ENCODE peak calls at places on chromosomes 11 and 22, in four cellular contexts. One of them, this sample, is unnamed.

GRCh38 chr11:85483861-85484260 is 143.3 kb downstream of the DLG2 start:
- DNase-seq in H9: no peak
- DNase-seq in IMR-90: peak; percentile 27
- DNase-seq in H1: no peak
- DNase-seq in this sample: peak; percentile 37

GRCh38 chr22:48895831-48896765 is 931.6 kb downstream of the BRD1 start:
- DNase-seq in H9: peak; percentile 12
- DNase-seq in IMR-90: no peak
- DNase-seq in H1: no peak
- DNase-seq in this sample: no peak

GRCh38 chr11:59418151-59418550 is 8.1 kb downstream of the OR5A2 start:
- DNase-seq in H9: no peak
- DNase-seq in IMR-90: no peak
- DNase-seq in H1: no peak
- DNase-seq in this sample: no peak

GRCh38 chr11:87405843-87406242 is 368.1 kb downstream of the TMEM135 start:
- DNase-seq in H9: no peak
- DNase-seq in IMR-90: no peak
- DNase-seq in H1: no peak
- DNase-seq in this sample: no peak

GRCh38 chr22:30607939-30608338 is 965 bp downstream of the TCN2 start:
- DNase-seq in H9: no peak
- DNase-seq in IMR-90: no peak
- DNase-seq in H1: no peak
- DNase-seq in this sample: no peak

GRCh38 chr11:36360833-36361232 is 64.7 kb downstream of the PRR5L start:
- DNase-seq in H9: no peak
- DNase-seq in IMR-90: no peak
- DNase-seq in H1: no peak
- DNase-seq in this sample: no peak

GRCh38 chr22:21922370-21923162 is 30.1 kb downstream of the PPM1F start:
- DNase-seq in H9: no peak
- DNase-seq in IMR-90: no peak
- DNase-seq in H1: no peak
- DNase-seq in this sample: no peak

GRCh38 chr11:119782021-119782420 is 53.0 kb upstream of the NECTIN1 start:
- DNase-seq in H9: peak; percentile 56
- DNase-seq in IMR-90: no peak
- DNase-seq in H1: no peak
- DNase-seq in this sample: peak; percentile 72

GRCh38 chr11:6629573-6629891 is 10.3 kb upstream of the TPP1 start:
- DNase-seq in H9: no peak
- DNase-seq in IMR-90: no peak
- DNase-seq in H1: no peak
- DNase-seq in this sample: no peak

GRCh38 chr11:64500176-64501013 is 90.6 kb upstream of the SLC22A12 start:
- DNase-seq in H9: no peak
- DNase-seq in IMR-90: no peak
- DNase-seq in H1: no peak
- DNase-seq in this sample: no peak

GRCh38 chr22:20299736-20300136 is 20.1 kb downstream of the DGCR6L start:
- DNase-seq in H9: no peak
- DNase-seq in IMR-90: peak; percentile 28
- DNase-seq in H1: no peak
- DNase-seq in this sample: no peak

GRCh38 chr22:49930128-49930527 is 11.7 kb downstream of the CRELD2 start:
- DNase-seq in H9: no peak
- DNase-seq in IMR-90: no peak
- DNase-seq in H1: no peak
- DNase-seq in this sample: no peak

GRCh38 chr11:2975594-2975993 is 16.5 kb downstream of the NAP1L4 start:
- DNase-seq in H9: peak; percentile 49
- DNase-seq in IMR-90: peak; percentile 37
- DNase-seq in H1: no peak
- DNase-seq in this sample: peak; percentile 72

GRCh38 chr11:132365650-132366049 is 995.2 kb downstream of the NTM start:
- DNase-seq in H9: no peak
- DNase-seq in IMR-90: no peak
- DNase-seq in H1: no peak
- DNase-seq in this sample: no peak

DNA sequence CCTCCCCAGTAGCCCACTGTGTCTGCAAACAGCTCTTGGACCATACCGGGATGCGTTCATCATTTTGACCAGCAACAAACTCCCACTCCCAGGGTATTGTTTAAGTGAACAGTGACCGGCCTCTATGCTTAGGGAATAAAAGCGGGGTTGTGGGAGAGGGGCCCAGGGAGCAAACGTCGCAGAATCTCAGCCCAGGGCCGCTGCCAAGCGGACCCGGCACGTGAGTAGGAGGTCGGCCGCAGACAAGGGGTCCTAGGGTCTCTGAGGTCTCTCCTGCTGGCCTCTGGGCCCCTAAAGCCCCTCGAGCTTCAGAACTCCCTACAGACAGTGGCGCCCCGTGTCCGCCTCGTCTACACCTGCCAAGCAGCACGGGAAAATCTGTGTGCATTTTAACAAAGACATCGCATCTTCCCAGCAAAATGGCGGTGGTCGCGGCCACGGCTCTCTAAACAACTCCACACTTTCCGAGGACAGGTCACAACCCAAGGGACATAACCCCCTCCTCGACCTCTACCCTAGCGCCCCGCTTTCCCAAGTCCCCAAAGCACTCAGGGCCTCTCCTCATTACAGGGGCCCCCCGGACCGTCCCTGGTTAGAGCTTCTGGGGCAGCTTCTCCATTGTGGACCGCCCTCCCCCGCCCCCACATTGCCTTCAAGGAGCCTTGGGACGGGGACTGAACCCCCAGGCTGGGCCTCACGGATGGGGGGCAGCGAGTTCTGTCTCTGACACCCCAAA is 3.9 kb upstream of the GCAT start:
- DNase-seq in H9: no peak
- DNase-seq in IMR-90: no peak
- DNase-seq in H1: peak; percentile 70
- DNase-seq in this sample: no peak
- H2BK5ac ChIP-seq in H9: no peak overlapping the region
- H2BK5ac ChIP-seq in IMR-90: no peak overlapping the region
- H2BK5ac ChIP-seq in H1: no peak overlapping the region
- H2BK5ac ChIP-seq in this sample: no peak overlapping the region

DNA sequence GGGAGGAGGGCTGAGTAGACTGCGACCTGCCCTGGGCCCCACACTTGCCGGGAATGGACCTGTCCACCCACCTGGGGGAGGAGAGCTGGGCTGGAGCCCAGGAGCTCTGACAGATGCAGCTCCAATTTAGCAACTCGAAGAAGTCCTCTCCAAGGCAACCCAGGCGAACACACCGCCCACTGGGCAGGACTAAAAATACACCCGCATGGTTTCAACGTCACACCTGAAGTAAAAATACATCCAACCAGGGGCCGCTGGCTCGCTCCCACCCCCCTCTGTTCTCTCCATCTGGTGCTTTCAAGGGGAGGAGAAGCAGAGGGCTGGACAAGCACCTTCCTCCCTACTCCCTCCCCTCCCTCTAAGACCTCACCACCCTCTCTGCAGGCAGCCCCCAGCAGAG is 119.9 kb downstream of the FEZ1 start:
- DNase-seq in H9: peak; percentile 43
- DNase-seq in IMR-90: no peak
- DNase-seq in H1: no peak
- DNase-seq in this sample: peak; percentile 35
- H3K18ac ChIP-seq in H9: peak overlapping the region; percentile 23
- H3K18ac ChIP-seq in IMR-90: no peak overlapping the region
- H3K18ac ChIP-seq in H1: peak overlapping the region; percentile 75
- H3K18ac ChIP-seq in this sample: no peak overlapping the region

GRCh38 chr11:92611157-92611556 is 358.3 kb upstream of the MTNR1B start:
- DNase-seq in H9: no peak
- DNase-seq in IMR-90: no peak
- DNase-seq in H1: no peak
- DNase-seq in this sample: peak; percentile 69
- H4K5ac ChIP-seq in H9: no peak overlapping the region
- H4K5ac ChIP-seq in IMR-90: no peak overlapping the region
- H4K5ac ChIP-seq in H1: no peak overlapping the region
- H4K5ac ChIP-seq in this sample: no peak overlapping the region

GRCh38 chr11:67644472-67645418 is 5.2 kb upstream of the TBX10 start:
- DNase-seq in H9: peak; percentile 47
- DNase-seq in IMR-90: no peak
- DNase-seq in H1: peak; percentile 56
- DNase-seq in this sample: no peak
- H2BK5ac ChIP-seq in H9: no peak overlapping the region
- H2BK5ac ChIP-seq in IMR-90: no peak overlapping the region
- H2BK5ac ChIP-seq in H1: no peak overlapping the region
- H2BK5ac ChIP-seq in this sample: no peak overlapping the region

GRCh38 chr11:61762216-61762615 is 9.8 kb downstream of the MYRF start:
- DNase-seq in H9: no peak
- DNase-seq in IMR-90: no peak
- DNase-seq in H1: no peak
- DNase-seq in this sample: no peak

GRCh38 chr11:61762798-61763197 is 10.4 kb downstream of the MYRF start:
- DNase-seq in H9: no peak
- DNase-seq in IMR-90: no peak
- DNase-seq in H1: no peak
- DNase-seq in this sample: no peak

GRCh38 chr11:61761440-61762163 is 9.2 kb downstream of the MYRF start:
- DNase-seq in H9: no peak
- DNase-seq in IMR-90: no peak
- DNase-seq in H1: no peak
- DNase-seq in this sample: no peak

GRCh38 chr11:61763930-61764605 is 11.6 kb downstream of the MYRF start:
- DNase-seq in H9: no peak
- DNase-seq in IMR-90: no peak
- DNase-seq in H1: peak; percentile 43
- DNase-seq in this sample: no peak

GRCh38 chr11:61760946-61761345 is 8.5 kb downstream of the MYRF start:
- DNase-seq in H9: no peak
- DNase-seq in IMR-90: no peak
- DNase-seq in H1: no peak
- DNase-seq in this sample: no peak
- H3K18ac ChIP-seq in H9: no peak overlapping the region
- H3K18ac ChIP-seq in IMR-90: no peak overlapping the region
- H3K18ac ChIP-seq in H1: peak overlapping the region; percentile 32
- H3K18ac ChIP-seq in this sample: no peak overlapping the region